ENCODE peak calls at places on chromosomes 11 and 22, in seven cellular contexts. A is ovary, O is GM13977, W is A673, X is MCF 10A, V is NB4, C is left ventricle myocardium inferior. J is an unnamed sample.
A peak's percentile ranks its signal among the peaks of the same experiment; 100 is the strongest.

GRCh38 chr11:93080146-93080759 is 110.8 kb downstream of the MTNR1B start:
- DNase-seq in A (no peak), O (no peak), W (no peak), X (peak; percentile 32), V (no peak), C (no peak), J (no peak)

GRCh38 chr22:38088723-38089473 is 4.9 kb upstream of the SLC16A8 start:
- DNase-seq in A (no peak), O (no peak), W (peak; percentile 48), X (no peak), V (no peak), C (peak; percentile 30), J (peak; percentile 10)

GRCh38 chr11:113725883-113726405 is 19.8 kb upstream of the TMPRSS5 start:
- DNase-seq in A (no peak), O (no peak), W (no peak), X (no peak), V (no peak), C (no peak), J (no peak)

GRCh38 chr11:123233280-123233977 is 38.4 kb upstream of the CLMP start:
- DNase-seq in A (no peak), O (peak; percentile 33), W (no peak), X (no peak), V (no peak), C (no peak), J (peak; percentile 61)

GRCh38 chr22:43211941-43212433 is 25.1 kb upstream of the TTLL12 start:
- DNase-seq in A (no peak), O (no peak), W (no peak), X (no peak), V (no peak), C (no peak), J (no peak)

GRCh38 chr11:90916706-90917105 is 693.9 kb upstream of the CHORDC1 start:
- DNase-seq in A (no peak), O (no peak), W (no peak), X (no peak), V (no peak), C (no peak), J (no peak)

GRCh38 chr11:71236836-71237475 is 15.4 kb downstream of the SHANK2 start:
- DNase-seq in A (no peak), O (no peak), W (no peak), X (no peak), V (no peak), C (no peak), J (no peak)

GRCh38 chr11:35178862-35179261 is 39.9 kb downstream of the CD44 start:
- DNase-seq in A (no peak), O (no peak), W (no peak), X (peak; percentile 72), V (peak; percentile 16), C (no peak), J (no peak)

GRCh38 chr11:18692941-18693760 is 5.4 kb upstream of the TMEM86A start:
- DNase-seq in A (no peak), O (no peak), W (no peak), X (no peak), V (no peak), C (no peak), J (no peak)

GRCh38 chr11:117220568-117220967 is 11.3 kb downstream of the PCSK7 start:
- DNase-seq in A (peak; percentile 73), O (no peak), W (no peak), X (no peak), V (no peak), C (peak; percentile 80), J (no peak)

GRCh38 chr22:50544746-50545253 is 899 bp upstream of the KLHDC7B start:
- DNase-seq in A (no peak), O (peak; percentile 44), W (no peak), X (peak; percentile 91), V (peak; percentile 42), C (no peak), J (no peak)

GRCh38 chr22:21947040-21948014 is 5.3 kb downstream of the PPM1F start:
- DNase-seq in A (no peak), O (no peak), W (peak; percentile 68), X (no peak), V (peak; percentile 28), C (no peak), J (peak; percentile 48)

GRCh38 chr11:73949246-73949645 is 1.6 kb upstream of the DNAJB13 start:
- DNase-seq in A (no peak), O (no peak), W (no peak), X (no peak), V (peak; percentile 17), C (no peak), J (no peak)

GRCh38 chr11:11844272-11844671 is 2.5 kb downstream of the USP47 start:
- DNase-seq in A (no peak), O (no peak), W (no peak), X (no peak), V (peak; percentile 8), C (no peak), J (no peak)

GRCh38 chr11:61106906-61107470 is 4.7 kb downstream of the CD5 start:
- DNase-seq in A (no peak), O (no peak), W (no peak), X (no peak), V (no peak), C (no peak), J (no peak)

GRCh38 chr11:122883682-122883981 is 1.1 kb downstream of the JHY start:
- DNase-seq in A (no peak), O (no peak), W (no peak), X (no peak), V (no peak), C (no peak), J (peak; percentile 68)

GRCh38 chr11:127643659-127644058 is 643.1 kb upstream of the KIRREL3 start:
- DNase-seq in A (no peak), O (no peak), W (no peak), X (no peak), V (no peak), C (no peak), J (no peak)

GRCh38 chr11:62566247-62566646 is 7.4 kb downstream of the EEF1G start:
- DNase-seq in A (no peak), O (no peak), W (no peak), X (no peak), V (no peak), C (no peak), J (no peak)

GRCh38 chr11:2807801-2808241 is 77.8 kb downstream of the CDKN1C start:
- DNase-seq in A (peak; percentile 59), O (no peak), W (no peak), X (no peak), V (no peak), C (peak; percentile 15), J (no peak)

GRCh38 chr11:17544181-17544622 is at the start of gene USH1C:
- DNase-seq in A (no peak), O (no peak), W (no peak), X (no peak), V (no peak), C (peak; percentile 17), J (no peak)

GRCh38 chr11:66868726-66869291 is 11.9 kb downstream of the LRFN4 start:
- DNase-seq in A (no peak), O (peak; percentile 95), W (peak; percentile 63), X (peak; percentile 71), V (peak; percentile 71), C (no peak), J (no peak)
- TF ChIP-seq CTCF in A (no peak), O (peak; percentile 77), W (peak; percentile 44), X (peak; percentile 27), V (peak; percentile 34), C (peak; percentile 32), J (no peak)

GRCh38 chr11:8561461-8561860 is 32.6 kb downstream of the STK33 start:
- DNase-seq in A (no peak), O (no peak), W (no peak), X (no peak), V (no peak), C (no peak), J (no peak)

GRCh38 chr11:8567597-8568198 is 26.3 kb downstream of the STK33 start:
- DNase-seq in A (no peak), O (peak; percentile 28), W (no peak), X (peak; percentile 33), V (no peak), C (no peak), J (peak; percentile 4)

GRCh38 chr11:8566613-8567210 is 27.3 kb downstream of the STK33 start:
- DNase-seq in A (no peak), O (peak; percentile 25), W (peak; percentile 61), X (peak; percentile 59), V (peak; percentile 48), C (no peak), J (peak; percentile 59)

GRCh38 chr11:8564526-8564925 is 29.5 kb downstream of the STK33 start:
- DNase-seq in A (no peak), O (no peak), W (no peak), X (no peak), V (no peak), C (no peak), J (no peak)
- TF ChIP-seq CTCF in A (no peak), O (no peak), W (no peak), X (no peak), V (no peak), C (no peak), J (no peak)

DNA sequence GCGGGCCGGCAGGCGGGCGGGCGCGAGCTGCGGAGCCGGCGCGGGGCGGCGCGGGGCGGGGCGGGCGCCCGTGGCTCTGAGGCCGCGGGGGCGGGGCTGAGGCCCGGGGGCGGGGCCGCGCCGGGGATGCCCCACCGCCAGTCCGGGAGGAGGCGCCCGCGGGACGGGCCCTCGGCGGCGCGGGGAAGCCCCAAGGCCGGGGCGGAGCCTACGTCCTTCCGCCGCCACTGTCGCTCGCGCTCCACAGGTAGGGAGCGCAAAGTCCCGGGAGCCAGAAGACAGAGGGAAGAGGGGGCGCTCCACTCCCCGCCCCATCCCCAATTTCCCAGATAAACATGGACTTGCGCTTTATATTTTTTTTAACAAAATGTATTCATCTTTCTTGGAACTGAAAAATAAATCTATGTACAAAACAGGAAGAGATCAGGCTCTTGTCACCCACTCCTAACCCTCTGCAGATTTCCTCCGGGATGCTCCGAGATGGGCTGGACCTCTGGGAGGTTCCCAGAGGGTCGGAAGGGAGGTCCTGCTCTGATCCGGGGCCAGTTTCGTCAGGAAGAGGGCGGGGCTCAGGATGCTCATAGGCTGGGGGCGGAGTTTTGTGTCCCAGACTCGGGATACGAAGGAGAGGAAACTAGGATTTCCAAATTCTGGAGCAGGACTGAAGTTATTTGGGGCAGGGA is at the start of gene MAP4K2:
- DNase-seq in A (peak; percentile 91), O (peak; percentile 99), W (peak; percentile 94), X (peak; percentile 87), V (peak; percentile 86), C (peak; percentile 91), J (peak; percentile 83)
- TF ChIP-seq CTCF in A (peak; percentile 35), O (peak; percentile 27), W (peak; percentile 45), X (peak; percentile 16), V (peak; percentile 23), C (peak; percentile 38), J (no peak)

GRCh38 chr11:75539459-75540022 is 13.8 kb upstream of the GDPD5 start:
- DNase-seq in A (peak; percentile 50), O (no peak), W (no peak), X (no peak), V (no peak), C (no peak), J (no peak)

GRCh38 chr11:75538150-75538942 is 12.6 kb upstream of the GDPD5 start:
- DNase-seq in A (peak; percentile 57), O (no peak), W (no peak), X (no peak), V (no peak), C (no peak), J (no peak)

GRCh38 chr11:75535039-75535563 is 9.4 kb upstream of the GDPD5 start:
- DNase-seq in A (no peak), O (no peak), W (no peak), X (no peak), V (no peak), C (no peak), J (no peak)

GRCh38 chr11:75537740-75538139 is 12.0 kb upstream of the GDPD5 start:
- DNase-seq in A (no peak), O (no peak), W (no peak), X (no peak), V (no peak), C (no peak), J (no peak)

GRCh38 chr11:75536786-75537629 is 11.3 kb upstream of the GDPD5 start:
- DNase-seq in A (no peak), O (peak; percentile 83), W (no peak), X (peak; percentile 67), V (peak; percentile 53), C (no peak), J (no peak)
- TF ChIP-seq CTCF in A (no peak), O (no peak), W (no peak), X (no peak), V (no peak), C (no peak), J (no peak)